ENCODE peak calls at places on chromosomes 6 and 20, in six cellular contexts. I is tibial nerve, Z is IMR-90, Q is AG04450, M is heart left ventricle, G is colonic mucosa. O is an unnamed sample.

GRCh38 chr6:105593805-105594231 is 190.9 kb upstream of the PREP start:
- DNase-seq in Q (no peak), G (no peak), M (no peak), I (no peak), Z (peak; percentile 51), O (no peak)

GRCh38 chr6:3001146-3001772 is 1.6 kb downstream of the NQO2 start:
- DNase-seq in M (no peak), Z (no peak), Q (no peak), I (no peak), G (no peak), O (no peak)

GRCh38 chr6:28775405-28776129 is 148.2 kb downstream of the TRIM27 start:
- DNase-seq in I (no peak), G (no peak), Q (no peak), M (no peak), Z (no peak), O (no peak)

GRCh38 chr6:24847402-24847801 is 48.7 kb upstream of the ARMH2 start:
- DNase-seq in M (no peak), G (no peak), Z (no peak), Q (no peak), I (no peak), O (no peak)

GRCh38 chr6:111727798-111728197 is 122.1 kb upstream of the TRAF3IP2 start:
- DNase-seq in I (no peak), M (no peak), Q (no peak), Z (peak; percentile 20), G (no peak), O (no peak)

GRCh38 chr6:39913391-39913916 is 20.8 kb downstream of the MOCS1 start:
- DNase-seq in G (no peak), M (no peak), Q (no peak), Z (no peak), I (no peak), O (peak; percentile 56)

GRCh38 chr20:52972965-52973819 is 1.0 kb downstream of the TSHZ2 start:
- DNase-seq in I (no peak), Z (no peak), M (no peak), G (no peak), Q (no peak), O (no peak)

GRCh38 chr6:16722616-16723015 is 38.6 kb downstream of the ATXN1 start:
- DNase-seq in M (no peak), Q (no peak), Z (no peak), G (no peak), I (no peak), O (no peak)

GRCh38 chr6:11423072-11423471 is 114.5 kb upstream of the TMEM170B start:
- DNase-seq in I (no peak), G (no peak), Q (no peak), M (no peak), Z (peak; percentile 51), O (no peak)

GRCh38 chr6:169589699-169590257 is 112.1 kb downstream of the WDR27 start:
- DNase-seq in G (no peak), Z (no peak), M (no peak), Q (no peak), I (no peak), O (no peak)

GRCh38 chr6:14426281-14426680 is 308.7 kb downstream of the CD83 start:
- DNase-seq in Z (no peak), M (no peak), G (no peak), Q (no peak), I (no peak), O (no peak)
- H3K4me3 ChIP-seq in Z (no peak overlapping the region), M (no peak overlapping the region), G (no peak overlapping the region), Q (no peak overlapping the region), I (no peak overlapping the region), O (no peak overlapping the region)

GRCh38 chr20:57465486-57465885 is 59.5 kb downstream of the CTCFL start:
- DNase-seq in G (no peak), M (no peak), I (no peak), Z (no peak), Q (no peak), O (no peak)
- H3K27me3 ChIP-seq in G (no peaks in the 10 kb centered on the region), M (peaks cover 16% of the 10 kb centered on the region), I (no peaks in the 10 kb centered on the region), Z (peaks cover 26% of the 10 kb centered on the region), Q (peaks cover 18% of the 10 kb centered on the region), O (no peaks in the 10 kb centered on the region)

GRCh38 chr6:52108128-52108527 is 20.7 kb upstream of the PKHD1 start:
- DNase-seq in Q (no peak), M (no peak), Z (no peak), G (no peak), I (no peak), O (no peak)
- H3K27ac ChIP-seq in Q (no peak overlapping the region), M (no peak overlapping the region), Z (no peak overlapping the region), G (no peak overlapping the region), I (no peak overlapping the region), O (no peak overlapping the region)

GRCh38 chr6:10421508-10422281 is 6.8 kb upstream of the TFAP2A start:
- DNase-seq in M (no peak), I (no peak), G (no peak), Z (no peak), Q (no peak), O (no peak)
- H3K4me3 ChIP-seq in M (no peak overlapping the region), I (no peak overlapping the region), G (no peak overlapping the region), Z (no peak overlapping the region), Q (no peak overlapping the region), O (no peak overlapping the region)

GRCh38 chr20:22575737-22576136 is 8.6 kb downstream of the FOXA2 start:
- DNase-seq in G (no peak), M (no peak), Q (no peak), I (no peak), Z (no peak), O (no peak)
- H3K27me3 ChIP-seq in G (peaks cover 20% of the 10 kb centered on the region), M (peaks cover 98% of the 10 kb centered on the region), Q (peaks cover 61% of the 10 kb centered on the region), I (no peaks in the 10 kb centered on the region), Z (peaks cover 73% of the 10 kb centered on the region), O (peaks cover 11% of the 10 kb centered on the region)

DNA sequence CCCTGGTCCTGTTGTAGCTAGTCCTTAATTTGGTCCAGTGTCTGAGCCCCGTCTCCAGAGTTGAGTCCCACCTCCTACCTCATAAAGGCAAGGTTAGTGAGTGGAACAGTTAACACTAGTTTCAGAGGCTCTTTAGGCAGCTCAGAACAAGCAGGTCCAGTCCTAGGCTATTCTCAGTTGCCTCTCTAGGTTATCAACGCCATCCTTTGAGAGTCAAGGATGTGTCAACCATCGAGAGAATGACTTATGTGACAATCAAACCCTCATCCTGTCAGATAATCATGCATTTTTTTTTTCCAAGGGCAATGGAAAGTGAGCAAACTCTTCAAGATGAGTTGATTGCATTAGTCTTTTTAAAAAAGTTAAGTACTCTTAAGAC is 64.0 kb upstream of the TXNDC5 start:
- DNase-seq in G (no peak), Z (no peak), I (no peak), Q (no peak), M (no peak), O (no peak)
- H3K27ac ChIP-seq in G (no peak overlapping the region), Z (no peak overlapping the region), I (no peak overlapping the region), Q (no peak overlapping the region), M (peak overlapping the region; percentile 14), O (no peak overlapping the region)

O was measured in ascending aorta.